ENCODE peak calls at places on chromosome 15, in nine cellular contexts. R, V, J, F, I, N, H, E and Y are unnamed samples.

GRCh38 chr15:67133738-67134576 is 68.6 kb downstream of the SMAD3 start:
- DNase-seq in J (peak), N (peak), V (peak), E (peak), F (peak), H (no peak), I (no peak), R (peak), Y (no peak)

GRCh38 chr15:72203507-72203837 is 5.9 kb upstream of the GRAMD2A start:
- DNase-seq in V (peak), N (no peak), J (peak), F (no peak), E (no peak), I (no peak), H (no peak), R (peak), Y (no peak)

GRCh38 chr15:95822946-95823345 is 507.6 kb upstream of the NR2F2 start:
- DNase-seq in N (no peak), H (no peak), F (no peak), E (no peak), I (no peak), V (no peak), J (no peak), R (no peak), Y (no peak)

GRCh38 chr15:97684249-97684648 is 276.3 kb upstream of the ARRDC4 start:
- DNase-seq in R (no peak), V (no peak), N (no peak), F (no peak), I (no peak), J (no peak), E (no peak), H (no peak), Y (no peak)

GRCh38 chr15:58065011-58065444 is 483 bp downstream of the ALDH1A2 start:
- DNase-seq in H (no peak), E (no peak), N (peak), R (peak), F (peak), V (no peak), J (no peak), I (no peak), Y (peak)

GRCh38 chr15:60727260-60727659 is 248.3 kb upstream of the ICE2 start:
- DNase-seq in N (no peak), H (no peak), I (no peak), V (no peak), J (no peak), F (no peak), R (no peak), E (no peak), Y (no peak)

GRCh38 chr15:75348563-75349350 is 1.9 kb downstream of the NEIL1 start:
- DNase-seq in V (no peak), E (no peak), F (peak), J (peak), I (no peak), N (no peak), H (no peak), R (peak), Y (peak)

GRCh38 chr15:79450648-79451047 is 18.5 kb downstream of the MINAR1 start:
- DNase-seq in H (no peak), R (no peak), E (no peak), I (no peak), F (no peak), N (no peak), V (no peak), J (peak), Y (no peak)

GRCh38 chr15:92909131-92909781 is 9.1 kb downstream of the CHD2 start:
- DNase-seq in R (peak), N (no peak), I (no peak), J (peak), V (peak), H (no peak), F (no peak), E (no peak), Y (no peak)

GRCh38 chr15:100234158-100235029 is 107.4 kb downstream of the ADAMTS17 start:
- DNase-seq in I (no peak), N (no peak), V (peak), H (no peak), E (no peak), R (no peak), J (no peak), F (no peak), Y (no peak)

GRCh38 chr15:23440596-23440995 is 6.4 kb downstream of the GOLGA6L2 start:
- DNase-seq in J (no peak), E (no peak), V (no peak), F (no peak), N (no peak), R (no peak), I (no peak), H (no peak), Y (no peak)

GRCh38 chr15:70083423-70083822 is 14.3 kb downstream of the TLE3 start:
- DNase-seq in F (peak), J (no peak), V (no peak), I (no peak), N (no peak), E (no peak), H (no peak), R (no peak), Y (no peak)

GRCh38 chr15:37995461-37996347 is 61.3 kb downstream of the TMCO5A start:
- DNase-seq in V (peak), J (peak), N (no peak), E (no peak), F (peak), R (peak), H (peak), I (no peak), Y (no peak)

GRCh38 chr15:51168700-51169099 is 74.0 kb upstream of the TNFAIP8L3 start:
- DNase-seq in I (no peak), N (no peak), F (no peak), E (no peak), V (no peak), J (no peak), R (no peak), H (no peak), Y (no peak)

GRCh38 chr15:80233511-80234080 is 18.4 kb downstream of the CTXND1 start:
- DNase-seq in V (no peak), N (no peak), F (peak), E (no peak), I (no peak), H (no peak), J (no peak), R (no peak), Y (no peak)

GRCh38 chr15:50883903-50884302 is 24.6 kb upstream of the AP4E1 start:
- DNase-seq in N (no peak), R (peak), F (no peak), I (no peak), V (peak), E (no peak), H (no peak), J (peak), Y (no peak)

GRCh38 chr15:64596701-64597468 is 136.5 kb downstream of the ZNF609 start:
- DNase-seq in R (peak), J (peak), H (no peak), N (no peak), F (peak), I (no peak), E (no peak), V (peak), Y (no peak)

GRCh38 chr15:22839046-22839705 is 710 bp downstream of the NIPA2 start:
- DNase-seq in I (no peak), R (peak), V (peak), F (no peak), H (no peak), J (peak), E (no peak), N (no peak), Y (no peak)

GRCh38 chr15:32688151-32688639 is 29.6 kb upstream of the GREM1 start:
- DNase-seq in H (no peak), V (no peak), N (no peak), J (peak), I (no peak), E (no peak), R (peak), F (no peak), Y (no peak)

GRCh38 chr15:48285329-48286214 is 45.7 kb upstream of the DUT start:
- DNase-seq in E (no peak), R (peak), H (peak), F (peak), V (peak), N (peak), I (peak), J (peak), Y (no peak)

GRCh38 chr15:83107841-83108181 is 366 bp downstream of the TM6SF1 start:
- DNase-seq in J (no peak), V (no peak), N (no peak), R (no peak), I (no peak), E (no peak), H (no peak), F (peak), Y (no peak)

GRCh38 chr15:60649845-60650548 is 171.1 kb upstream of the ICE2 start:
- DNase-seq in E (peak), H (peak), N (peak), I (peak), J (peak), V (no peak), F (no peak), R (peak), Y (no peak)